ENCODE peak calls at places on chromosomes 7 and 10, in nine cellular contexts. One of them, this sample, is unnamed.

GRCh38 chr7:7180725-7181428 is 1.5 kb upstream of the C1GALT1 start:
- DNase-seq in stomach: no peak
- DNase-seq in fibroblast of pulmonary artery: no peak
- DNase-seq in mammary epithelial cell: no peak
- DNase-seq in HFF-Myc: no peak
- DNase-seq in OCI-LY7: no peak
- DNase-seq in AG10803: no peak
- DNase-seq in fibroblast of mammary gland: no peak
- DNase-seq in HL-60: no peak
- DNase-seq in this sample: no peak

GRCh38 chr7:2757361-2757903 is 69.4 kb downstream of the AMZ1 start:
- DNase-seq in HL-60: no peak
- DNase-seq in OCI-LY7: no peak
- DNase-seq in AG10803: peak
- DNase-seq in mammary epithelial cell: peak
- DNase-seq in fibroblast of mammary gland: no peak
- DNase-seq in fibroblast of pulmonary artery: no peak
- DNase-seq in HFF-Myc: peak
- DNase-seq in stomach: no peak
- DNase-seq in this sample: peak

GRCh38 chr10:129141492-129141891 is 325.5 kb upstream of the MGMT start:
- DNase-seq in OCI-LY7: no peak
- DNase-seq in fibroblast of mammary gland: no peak
- DNase-seq in AG10803: no peak
- DNase-seq in HL-60: no peak
- DNase-seq in fibroblast of pulmonary artery: no peak
- DNase-seq in HFF-Myc: no peak
- DNase-seq in stomach: no peak
- DNase-seq in mammary epithelial cell: no peak
- DNase-seq in this sample: no peak

GRCh38 chr7:22476822-22477221 is 23.2 kb downstream of the STEAP1B start:
- DNase-seq in fibroblast of mammary gland: no peak
- DNase-seq in OCI-LY7: no peak
- DNase-seq in HL-60: no peak
- DNase-seq in fibroblast of pulmonary artery: no peak
- DNase-seq in stomach: no peak
- DNase-seq in AG10803: no peak
- DNase-seq in mammary epithelial cell: no peak
- DNase-seq in HFF-Myc: no peak
- DNase-seq in this sample: no peak

GRCh38 chr10:103545771-103546281 is 52.3 kb downstream of the NEURL1 start:
- DNase-seq in mammary epithelial cell: no peak
- DNase-seq in stomach: peak
- DNase-seq in AG10803: no peak
- DNase-seq in HFF-Myc: no peak
- DNase-seq in OCI-LY7: peak
- DNase-seq in fibroblast of pulmonary artery: no peak
- DNase-seq in fibroblast of mammary gland: no peak
- DNase-seq in HL-60: no peak
- DNase-seq in this sample: no peak

GRCh38 chr10:127757033-127757432 is 20.0 kb downstream of the FOXI2 start:
- DNase-seq in fibroblast of pulmonary artery: no peak
- DNase-seq in HFF-Myc: no peak
- DNase-seq in HL-60: no peak
- DNase-seq in stomach: no peak
- DNase-seq in AG10803: no peak
- DNase-seq in OCI-LY7: no peak
- DNase-seq in mammary epithelial cell: no peak
- DNase-seq in fibroblast of mammary gland: no peak
- DNase-seq in this sample: no peak

GRCh38 chr7:19405546-19405945 is 260.3 kb upstream of the FERD3L start:
- DNase-seq in HL-60: no peak
- DNase-seq in AG10803: peak
- DNase-seq in stomach: no peak
- DNase-seq in fibroblast of mammary gland: peak
- DNase-seq in mammary epithelial cell: peak
- DNase-seq in HFF-Myc: no peak
- DNase-seq in OCI-LY7: no peak
- DNase-seq in fibroblast of pulmonary artery: peak
- DNase-seq in this sample: no peak

GRCh38 chr10:44981172-44982113 is 2.8 kb upstream of the DEPP1 start:
- DNase-seq in stomach: no peak
- DNase-seq in fibroblast of pulmonary artery: peak
- DNase-seq in OCI-LY7: no peak
- DNase-seq in fibroblast of mammary gland: peak
- DNase-seq in mammary epithelial cell: peak
- DNase-seq in HL-60: no peak
- DNase-seq in AG10803: peak
- DNase-seq in HFF-Myc: no peak
- DNase-seq in this sample: no peak

GRCh38 chr7:27560706-27561235 is 101.9 kb downstream of the HIBADH start:
- DNase-seq in stomach: no peak
- DNase-seq in HL-60: no peak
- DNase-seq in fibroblast of pulmonary artery: peak
- DNase-seq in HFF-Myc: peak
- DNase-seq in OCI-LY7: no peak
- DNase-seq in AG10803: peak
- DNase-seq in fibroblast of mammary gland: peak
- DNase-seq in mammary epithelial cell: peak
- DNase-seq in this sample: peak

GRCh38 chr10:22701132-22701851 is 13.1 kb downstream of the PIP4K2A start:
- DNase-seq in HFF-Myc: no peak
- DNase-seq in fibroblast of mammary gland: no peak
- DNase-seq in fibroblast of pulmonary artery: no peak
- DNase-seq in OCI-LY7: no peak
- DNase-seq in AG10803: no peak
- DNase-seq in HL-60: no peak
- DNase-seq in stomach: no peak
- DNase-seq in mammary epithelial cell: no peak
- DNase-seq in this sample: no peak

GRCh38 chr10:112132429-112132828 is 51.1 kb downstream of the GPAM start:
- DNase-seq in mammary epithelial cell: no peak
- DNase-seq in AG10803: no peak
- DNase-seq in HL-60: no peak
- DNase-seq in fibroblast of pulmonary artery: no peak
- DNase-seq in HFF-Myc: no peak
- DNase-seq in fibroblast of mammary gland: no peak
- DNase-seq in OCI-LY7: no peak
- DNase-seq in stomach: no peak
- DNase-seq in this sample: no peak

GRCh38 chr10:128602183-128602582 is 476.0 kb upstream of the MKI67 start:
- DNase-seq in OCI-LY7: no peak
- DNase-seq in mammary epithelial cell: no peak
- DNase-seq in AG10803: no peak
- DNase-seq in HFF-Myc: no peak
- DNase-seq in HL-60: no peak
- DNase-seq in fibroblast of pulmonary artery: no peak
- DNase-seq in fibroblast of mammary gland: no peak
- DNase-seq in stomach: no peak
- DNase-seq in this sample: no peak

GRCh38 chr7:82044497-82045080 is 274.7 kb upstream of the HGF start:
- DNase-seq in fibroblast of mammary gland: peak
- DNase-seq in mammary epithelial cell: peak
- DNase-seq in stomach: peak
- DNase-seq in HL-60: peak
- DNase-seq in OCI-LY7: peak
- DNase-seq in AG10803: peak
- DNase-seq in HFF-Myc: no peak
- DNase-seq in fibroblast of pulmonary artery: peak
- DNase-seq in this sample: no peak

GRCh38 chr10:64041989-64042490 is 520.8 kb downstream of the REEP3 start:
- DNase-seq in fibroblast of mammary gland: no peak
- DNase-seq in stomach: no peak
- DNase-seq in AG10803: no peak
- DNase-seq in HL-60: no peak
- DNase-seq in mammary epithelial cell: no peak
- DNase-seq in OCI-LY7: no peak
- DNase-seq in HFF-Myc: no peak
- DNase-seq in fibroblast of pulmonary artery: no peak
- DNase-seq in this sample: no peak

GRCh38 chr10:124349231-124349992 is 69.3 kb downstream of the OAT start:
- DNase-seq in HFF-Myc: no peak
- DNase-seq in fibroblast of pulmonary artery: no peak
- DNase-seq in HL-60: no peak
- DNase-seq in AG10803: no peak
- DNase-seq in stomach: peak
- DNase-seq in OCI-LY7: no peak
- DNase-seq in fibroblast of mammary gland: no peak
- DNase-seq in mammary epithelial cell: no peak
- DNase-seq in this sample: no peak

GRCh38 chr10:124348801-124349200 is 69.9 kb downstream of the OAT start:
- DNase-seq in OCI-LY7: no peak
- DNase-seq in stomach: no peak
- DNase-seq in mammary epithelial cell: no peak
- DNase-seq in HFF-Myc: no peak
- DNase-seq in fibroblast of pulmonary artery: no peak
- DNase-seq in HL-60: no peak
- DNase-seq in fibroblast of mammary gland: no peak
- DNase-seq in AG10803: no peak
- DNase-seq in this sample: no peak

GRCh38 chr10:124349993-124350280 is 68.8 kb downstream of the OAT start:
- DNase-seq in HL-60: no peak
- DNase-seq in fibroblast of mammary gland: no peak
- DNase-seq in stomach: no peak
- DNase-seq in fibroblast of pulmonary artery: no peak
- DNase-seq in HFF-Myc: no peak
- DNase-seq in mammary epithelial cell: no peak
- DNase-seq in AG10803: no peak
- DNase-seq in OCI-LY7: no peak
- DNase-seq in this sample: no peak

GRCh38 chr10:124346831-124347230 is 71.9 kb downstream of the OAT start:
- DNase-seq in stomach: no peak
- DNase-seq in HL-60: no peak
- DNase-seq in HFF-Myc: no peak
- DNase-seq in OCI-LY7: no peak
- DNase-seq in mammary epithelial cell: no peak
- DNase-seq in fibroblast of pulmonary artery: no peak
- DNase-seq in AG10803: no peak
- DNase-seq in fibroblast of mammary gland: no peak
- DNase-seq in this sample: no peak

GRCh38 chr10:124347956-124348355 is 70.8 kb downstream of the OAT start:
- DNase-seq in stomach: no peak
- DNase-seq in mammary epithelial cell: no peak
- DNase-seq in fibroblast of mammary gland: no peak
- DNase-seq in fibroblast of pulmonary artery: no peak
- DNase-seq in AG10803: no peak
- DNase-seq in HL-60: no peak
- DNase-seq in HFF-Myc: no peak
- DNase-seq in OCI-LY7: no peak
- DNase-seq in this sample: no peak
- TF ChIP-seq CTCF in stomach: no peak
- TF ChIP-seq CTCF in mammary epithelial cell: no peak
- TF ChIP-seq CTCF in fibroblast of mammary gland: no peak
- TF ChIP-seq CTCF in fibroblast of pulmonary artery: no peak
- TF ChIP-seq CTCF in AG10803: no peak
- TF ChIP-seq CTCF in HL-60: no peak
- TF ChIP-seq CTCF in HFF-Myc: no peak
- TF ChIP-seq CTCF in OCI-LY7: no peak
- TF ChIP-seq CTCF in this sample: no peak

GRCh38 chr10:33010132-33011037 is 52.4 kb upstream of the ITGB1 start:
- DNase-seq in AG10803: peak
- DNase-seq in fibroblast of pulmonary artery: peak
- DNase-seq in stomach: no peak
- DNase-seq in mammary epithelial cell: peak
- DNase-seq in OCI-LY7: no peak
- DNase-seq in fibroblast of mammary gland: peak
- DNase-seq in HL-60: no peak
- DNase-seq in HFF-Myc: peak
- DNase-seq in this sample: peak
- H3K4me3 ChIP-seq in AG10803: no peak
- H3K4me3 ChIP-seq in fibroblast of pulmonary artery: no peak
- H3K4me3 ChIP-seq in stomach: no peak
- H3K4me3 ChIP-seq in mammary epithelial cell: no peak
- H3K4me3 ChIP-seq in OCI-LY7: no peak
- H3K4me3 ChIP-seq in fibroblast of mammary gland: no peak
- H3K4me3 ChIP-seq in HL-60: no peak
- H3K4me3 ChIP-seq in HFF-Myc: no peak
- H3K4me3 ChIP-seq in this sample: no peak

GRCh38 chr10:11113156-11113555 is 95.5 kb downstream of the CELF2 start:
- DNase-seq in OCI-LY7: peak
- DNase-seq in stomach: no peak
- DNase-seq in HL-60: no peak
- DNase-seq in AG10803: no peak
- DNase-seq in fibroblast of pulmonary artery: no peak
- DNase-seq in HFF-Myc: no peak
- DNase-seq in fibroblast of mammary gland: no peak
- DNase-seq in mammary epithelial cell: no peak
- DNase-seq in this sample: no peak
- TF ChIP-seq CTCF in OCI-LY7: peak
- TF ChIP-seq CTCF in stomach: no peak
- TF ChIP-seq CTCF in HL-60: no peak
- TF ChIP-seq CTCF in AG10803: peak
- TF ChIP-seq CTCF in fibroblast of pulmonary artery: no peak
- TF ChIP-seq CTCF in HFF-Myc: peak
- TF ChIP-seq CTCF in fibroblast of mammary gland: peak
- TF ChIP-seq CTCF in mammary epithelial cell: no peak
- TF ChIP-seq CTCF in this sample: peak

GRCh38 chr10:7436490-7437100 is 25.8 kb upstream of the SFMBT2 start:
- DNase-seq in HFF-Myc: no peak
- DNase-seq in fibroblast of mammary gland: peak
- DNase-seq in OCI-LY7: peak
- DNase-seq in AG10803: no peak
- DNase-seq in fibroblast of pulmonary artery: no peak
- DNase-seq in HL-60: no peak
- DNase-seq in stomach: no peak
- DNase-seq in mammary epithelial cell: no peak
- DNase-seq in this sample: no peak

GRCh38 chr10:7435674-7436073 is 24.8 kb upstream of the SFMBT2 start:
- DNase-seq in OCI-LY7: no peak
- DNase-seq in HL-60: no peak
- DNase-seq in mammary epithelial cell: no peak
- DNase-seq in AG10803: no peak
- DNase-seq in fibroblast of mammary gland: no peak
- DNase-seq in HFF-Myc: no peak
- DNase-seq in fibroblast of pulmonary artery: no peak
- DNase-seq in stomach: no peak
- DNase-seq in this sample: no peak

GRCh38 chr10:7434332-7434731 is 23.5 kb upstream of the SFMBT2 start:
- DNase-seq in fibroblast of mammary gland: no peak
- DNase-seq in HFF-Myc: no peak
- DNase-seq in mammary epithelial cell: no peak
- DNase-seq in HL-60: no peak
- DNase-seq in AG10803: no peak
- DNase-seq in OCI-LY7: no peak
- DNase-seq in fibroblast of pulmonary artery: no peak
- DNase-seq in stomach: no peak
- DNase-seq in this sample: no peak

GRCh38 chr10:7433861-7434260 is 23.0 kb upstream of the SFMBT2 start:
- DNase-seq in stomach: no peak
- DNase-seq in mammary epithelial cell: no peak
- DNase-seq in fibroblast of mammary gland: no peak
- DNase-seq in HFF-Myc: no peak
- DNase-seq in AG10803: no peak
- DNase-seq in HL-60: no peak
- DNase-seq in OCI-LY7: no peak
- DNase-seq in fibroblast of pulmonary artery: no peak
- DNase-seq in this sample: no peak

GRCh38 chr10:7432884-7433726 is 22.3 kb upstream of the SFMBT2 start:
- DNase-seq in stomach: no peak
- DNase-seq in fibroblast of pulmonary artery: no peak
- DNase-seq in OCI-LY7: no peak
- DNase-seq in HL-60: no peak
- DNase-seq in fibroblast of mammary gland: peak
- DNase-seq in AG10803: no peak
- DNase-seq in mammary epithelial cell: no peak
- DNase-seq in HFF-Myc: no peak
- DNase-seq in this sample: no peak
- H3K4me3 ChIP-seq in stomach: no peak
- H3K4me3 ChIP-seq in fibroblast of pulmonary artery: no peak
- H3K4me3 ChIP-seq in OCI-LY7: no peak
- H3K4me3 ChIP-seq in HL-60: no peak
- H3K4me3 ChIP-seq in fibroblast of mammary gland: no peak
- H3K4me3 ChIP-seq in AG10803: no peak
- H3K4me3 ChIP-seq in mammary epithelial cell: no peak
- H3K4me3 ChIP-seq in HFF-Myc: no peak
- H3K4me3 ChIP-seq in this sample: peak

This sample was measured in retinal pigment epithelial cell.